ENCODE peak calls at places on chromosomes 4 and X, in five cellular contexts. Q is lower lobe of right lung; X is CD8-positive, alpha-beta memory T cell; G is ovary; H is kidney epithelial cell. W is an unnamed sample.

GRCh38 chr4:4866124-4866832 is 6.8 kb downstream of the MSX1 start:
- DNase-seq in Q (no peak), X (no peak), G (no peak), H (no peak), W (peak; percentile 27)

GRCh38 chr4:31408136-31408535 is 688.0 kb downstream of the PCDH7 start:
- DNase-seq in Q (no peak), X (no peak), G (no peak), H (no peak), W (no peak)

GRCh38 chr4:169823685-169824084 is 65.9 kb upstream of the HPF1 start:
- DNase-seq in Q (no peak), X (peak; percentile 9), G (no peak), H (peak; percentile 38), W (peak; percentile 70)

GRCh38 chr4:100041646-100042045 is 91.6 kb upstream of the H2AZ1 start:
- DNase-seq in Q (no peak), X (no peak), G (no peak), H (no peak), W (no peak)

GRCh38 chrX:10190367-10190766 is 33.6 kb downstream of the CLCN4 start:
- DNase-seq in Q (no peak), X (no peak), G (no peak), H (no peak), W (peak; percentile 80)

GRCh38 chr4:138290803-138291202 is 48.7 kb upstream of the SLC7A11 start:
- DNase-seq in Q (no peak), X (no peak), G (no peak), H (no peak), W (no peak)

GRCh38 chrX:63747331-63747730 is 37.7 kb downstream of the ARHGEF9 start:
- DNase-seq in Q (no peak), X (no peak), G (no peak), H (peak; percentile 41), W (peak; percentile 57)

GRCh38 chr4:153170407-153170806 is 33.8 kb upstream of the TRIM2 start:
- DNase-seq in Q (no peak), X (no peak), G (no peak), H (no peak), W (no peak)

GRCh38 chr4:68850293-68850692 is 34.5 kb downstream of the UGT2B10 start:
- DNase-seq in Q (no peak), X (no peak), G (no peak), H (no peak), W (no peak)

GRCh38 chrX:79568309-79568708 is 201.2 kb upstream of the ITM2A start:
- DNase-seq in Q (no peak), X (no peak), G (no peak), H (no peak), W (no peak)

GRCh38 chrX:150337026-150337425 is 26.1 kb upstream of the MAMLD1 start:
- DNase-seq in Q (no peak), X (no peak), G (no peak), H (no peak), W (no peak)

GRCh38 chr4:82542642-82543041 is 19.1 kb downstream of the TMEM150C start:
- DNase-seq in Q (no peak), X (no peak), G (no peak), H (no peak), W (no peak)

GRCh38 chrX:1052021-1052420 is 160.4 kb downstream of the CRLF2 start:
- DNase-seq in Q (no peak), X (no peak), G (no peak), H (no peak), W (no peak)

GRCh38 chrX:14351889-14352288 is 177.4 kb upstream of the GLRA2 start:
- DNase-seq in Q (no peak), X (no peak), G (no peak), H (no peak), W (no peak)

GRCh38 chr4:177442623-177443155 is 452 bp upstream of the AGA start:
- DNase-seq in Q (no peak), X (no peak), G (no peak), H (no peak), W (no peak)

GRCh38 chr4:126470862-126471261 is 1156.1 kb downstream of the FAT4 start:
- DNase-seq in Q (no peak), X (no peak), G (no peak), H (no peak), W (no peak)

GRCh38 chrX:136967965-136968364 is 65.8 kb downstream of the GPR101 start:
- DNase-seq in Q (no peak), X (no peak), G (no peak), H (no peak), W (no peak)

GRCh38 chr4:185752881-185753280 is 59.1 kb downstream of the SORBS2 start:
- DNase-seq in Q (no peak), X (no peak), G (no peak), H (no peak), W (no peak)

GRCh38 chrX:145405012-145405411 is 157.7 kb downstream of the SPANXN1 start:
- DNase-seq in Q (no peak), X (no peak), G (no peak), H (no peak), W (peak; percentile 28)

GRCh38 chrX:48531359-48531954 is 8.1 kb upstream of the TBC1D25 start:
- DNase-seq in Q (no peak), X (no peak), G (no peak), H (peak; percentile 41), W (peak; percentile 69)

GRCh38 chr4:15469402-15470148 is at the start of gene CC2D2A:
- DNase-seq in Q (no peak), X (no peak), G (no peak), H (peak; percentile 39), W (peak; percentile 78)

GRCh38 chrX:74242050-74242449 is 61.9 kb upstream of the ZCCHC13 start:
- DNase-seq in Q (no peak), X (no peak), G (no peak), H (peak; percentile 7), W (peak; percentile 62)

GRCh38 chr4:123430031-123430430 is 33.4 kb downstream of the SPRY1 start:
- DNase-seq in Q (no peak), X (no peak), G (no peak), H (no peak), W (no peak)

GRCh38 chr4:172985552-172985951 is 183.1 kb upstream of the GALNT7 start:
- DNase-seq in Q (no peak), X (no peak), G (no peak), H (no peak), W (peak; percentile 7)

GRCh38 chr4:125235971-125236370 is 78.8 kb upstream of the FAT4 start:
- DNase-seq in Q (no peak), X (no peak), G (no peak), H (no peak), W (no peak)

GRCh38 chr4:172127168-172127567 is 314.0 kb downstream of the GALNTL6 start:
- DNase-seq in Q (no peak), X (no peak), G (no peak), H (no peak), W (no peak)

GRCh38 chr4:149280886-149281285 is 534.8 kb downstream of the IQCM start:
- DNase-seq in Q (no peak), X (no peak), G (no peak), H (no peak), W (peak; percentile 15)

GRCh38 chrX:14670819-14671218 is 141.5 kb downstream of the GLRA2 start:
- DNase-seq in Q (no peak), X (no peak), G (no peak), H (no peak), W (no peak)

GRCh38 chrX:149504226-149504914 is 736 bp downstream of the IDS start:
- DNase-seq in Q (peak; percentile 50), X (peak; percentile 67), G (peak; percentile 42), H (no peak), W (no peak)

DNA sequence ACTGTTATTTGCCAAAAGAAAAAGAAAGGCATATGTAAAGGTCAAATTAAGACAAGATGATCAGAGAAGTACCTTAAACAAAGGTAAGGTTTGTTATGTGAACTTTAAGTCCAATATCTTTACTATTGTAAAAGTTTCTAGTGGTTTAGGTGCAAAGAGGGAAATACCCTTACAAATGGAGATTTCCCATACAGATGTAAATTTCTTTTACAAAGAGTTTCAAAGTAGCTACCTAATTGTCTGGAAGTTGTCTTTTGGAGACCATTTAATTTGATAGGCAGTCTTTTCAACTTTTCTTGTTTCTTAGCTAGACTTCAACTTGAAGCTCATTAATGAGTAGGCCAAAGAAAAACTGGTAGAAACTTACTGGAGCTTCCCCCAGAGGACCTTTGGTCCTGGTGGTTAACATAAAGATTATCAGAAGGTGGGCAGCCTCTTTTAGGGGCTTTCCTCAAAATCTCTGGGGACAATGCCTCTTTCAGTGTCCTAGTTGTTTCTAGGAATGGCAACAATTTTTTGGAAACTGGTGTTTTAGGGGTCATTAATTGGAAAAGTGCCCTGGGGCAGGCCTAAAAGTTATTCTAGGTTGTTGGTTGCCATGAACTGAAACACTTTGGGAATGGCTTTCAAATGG is 297.3 kb downstream of the GUCY2F start:
- DNase-seq in Q (no peak), X (no peak), G (no peak), H (no peak), W (no peak)
- H3K4me3 ChIP-seq in Q (no peak overlapping the region), X (no peak overlapping the region), G (no peak overlapping the region), H (no peak overlapping the region), W (no peak overlapping the region)

GRCh38 chr4:36206586-36206985 is 37.7 kb downstream of the ARAP2 start:
- DNase-seq in Q (no peak), X (no peak), G (no peak), H (no peak), W (no peak)
- H3K4me3 ChIP-seq in Q (no peak overlapping the region), X (no peak overlapping the region), G (no peak overlapping the region), H (no peak overlapping the region), W (no peak overlapping the region)

DNA sequence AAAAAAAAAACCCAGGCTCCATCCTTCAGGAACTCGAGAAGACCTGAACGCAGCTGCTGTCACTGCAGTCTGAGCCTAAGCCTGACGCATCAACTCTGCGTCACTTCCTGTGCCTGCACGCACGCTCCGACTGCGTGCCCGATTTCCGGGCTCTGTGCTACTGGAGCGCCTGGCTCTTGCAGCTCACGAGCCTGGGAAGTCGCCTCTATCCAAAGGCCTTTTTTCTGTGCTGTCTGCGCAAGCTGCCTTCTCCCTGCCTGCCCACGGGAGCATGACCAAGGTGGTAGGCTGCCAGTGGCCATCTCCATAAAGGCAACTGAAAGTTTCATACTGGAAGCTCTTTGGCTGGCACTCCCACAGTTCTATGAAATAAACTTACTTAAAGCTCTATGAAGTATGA is 9.9 kb upstream of the GASK1B start:
- DNase-seq in Q (no peak), X (no peak), G (no peak), H (no peak), W (no peak)
- H3K4me3 ChIP-seq in Q (no peak overlapping the region), X (no peak overlapping the region), G (no peak overlapping the region), H (no peak overlapping the region), W (no peak overlapping the region)

GRCh38 chrX:68487254-68487653 is 11.6 kb upstream of the YIPF6 start:
- DNase-seq in Q (no peak), X (no peak), G (no peak), H (no peak), W (no peak)

GRCh38 chrX:68490644-68491043 is 8.2 kb upstream of the YIPF6 start:
- DNase-seq in Q (no peak), X (no peak), G (no peak), H (no peak), W (peak; percentile 17)

GRCh38 chrX:68488657-68489056 is 10.2 kb upstream of the YIPF6 start:
- DNase-seq in Q (no peak), X (no peak), G (no peak), H (no peak), W (no peak)

GRCh38 chrX:68487924-68488323 is 10.9 kb upstream of the YIPF6 start:
- DNase-seq in Q (no peak), X (no peak), G (no peak), H (no peak), W (no peak)

DNA sequence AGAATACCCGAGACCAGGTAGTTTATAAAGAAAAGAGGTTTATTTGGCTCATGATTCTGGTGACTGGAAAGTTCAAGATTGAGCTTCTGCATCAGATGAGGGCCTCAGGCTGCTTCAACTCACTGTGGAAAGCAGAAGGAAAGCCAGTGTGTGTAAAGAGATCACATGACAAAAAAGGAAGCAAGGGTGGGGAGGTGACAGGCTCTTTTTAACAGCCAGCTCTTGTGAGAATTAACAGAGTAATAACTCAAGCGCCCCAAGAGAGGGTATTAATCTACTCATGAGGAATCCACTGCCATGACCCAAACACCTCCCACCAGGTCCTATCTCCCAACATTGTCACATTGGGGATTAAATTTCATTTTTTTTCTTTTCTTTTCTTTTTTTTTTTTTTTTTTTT is 6.3 kb upstream of the YIPF6 start:
- DNase-seq in Q (no peak), X (no peak), G (no peak), H (no peak), W (no peak)
- H3K4me3 ChIP-seq in Q (no peak overlapping the region), X (no peak overlapping the region), G (no peak overlapping the region), H (no peak overlapping the region), W (no peak overlapping the region)